ENCODE peak calls at places on chromosomes 5 and 9, in nine cellular contexts. M, N, F, Y, J, B, U, L and C are unnamed samples.
A peak's percentile ranks its signal among the peaks of the same experiment; 100 is the strongest.

GRCh38 chr5:112253478-112254250 is 165.4 kb downstream of the EPB41L4A start:
- DNase-seq in Y (no peak), J (no peak), F (no peak), L (no peak), U (peak; percentile 13), N (peak; percentile 86), B (no peak), M (peak; percentile 25), C (no peak)

GRCh38 chr9:15192856-15193255 is 114.2 kb downstream of the TTC39B start:
- DNase-seq in L (no peak), U (no peak), B (no peak), F (no peak), N (no peak), M (no peak), Y (no peak), J (no peak), C (no peak)

GRCh38 chr9:91419222-91420191 is 4.1 kb downstream of the NFIL3 start:
- DNase-seq in L (no peak), Y (no peak), N (peak; percentile 96), U (no peak), F (no peak), M (no peak), B (peak; percentile 53), J (peak; percentile 99), C (no peak)

GRCh38 chr9:20558609-20559016 is 63.7 kb downstream of the MLLT3 start:
- DNase-seq in U (peak; percentile 37), J (peak; percentile 85), L (no peak), N (peak; percentile 66), F (no peak), B (no peak), M (no peak), Y (no peak), C (no peak)

GRCh38 chr9:135857371-135857786 is 50.0 kb downstream of the CAMSAP1 start:
- DNase-seq in Y (no peak), B (no peak), F (no peak), M (no peak), U (no peak), J (peak; percentile 55), L (no peak), N (peak; percentile 11), C (no peak)

GRCh38 chr5:32545102-32545847 is 40.1 kb upstream of the SUB1 start:
- DNase-seq in N (no peak), L (no peak), B (no peak), F (no peak), J (no peak), Y (no peak), M (no peak), U (no peak), C (no peak)

GRCh38 chr9:137802021-137802420 is 75.6 kb upstream of the CACNA1B start:
- DNase-seq in B (no peak), M (no peak), Y (no peak), L (no peak), F (no peak), U (no peak), N (no peak), J (no peak), C (no peak)

GRCh38 chr5:150301901-150302300 is 804 bp downstream of the ARSI start:
- DNase-seq in B (no peak), Y (no peak), J (no peak), F (no peak), M (no peak), L (no peak), U (peak; percentile 22), N (no peak), C (no peak)

GRCh38 chr5:176776141-176776865 is 34.1 kb upstream of the UNC5A start:
- DNase-seq in U (no peak), B (no peak), N (no peak), L (peak; percentile 19), M (no peak), J (no peak), Y (no peak), F (no peak), C (no peak)

GRCh38 chr9:97517331-97518089 is 16.0 kb downstream of the TMOD1 start:
- DNase-seq in U (no peak), F (no peak), J (no peak), L (no peak), N (no peak), B (no peak), M (no peak), Y (no peak), C (no peak)

GRCh38 chr5:108295588-108296368 is 86.1 kb downstream of the FBXL17 start:
- DNase-seq in B (no peak), Y (no peak), J (peak; percentile 17), L (no peak), N (peak; percentile 53), M (no peak), U (no peak), F (no peak), C (no peak)

GRCh38 chr9:132369421-132369820 is 14.6 kb upstream of the SETX start:
- DNase-seq in B (no peak), U (no peak), Y (no peak), J (no peak), L (no peak), M (no peak), F (no peak), N (no peak), C (no peak)

GRCh38 chr5:98214240-98215051 is 559.0 kb upstream of the RGMB start:
- DNase-seq in L (no peak), J (peak; percentile 84), M (peak; percentile 17), U (no peak), N (peak; percentile 25), Y (no peak), F (no peak), B (no peak), C (no peak)

GRCh38 chr9:133780962-133781827 is 43.0 kb upstream of the SARDH start:
- DNase-seq in L (no peak), B (no peak), Y (no peak), F (peak; percentile 8), N (no peak), U (no peak), J (no peak), M (no peak), C (no peak)

GRCh38 chr9:112007575-112008240 is 111.1 kb downstream of the UGCG start:
- DNase-seq in N (no peak), B (no peak), L (no peak), J (no peak), F (no peak), Y (no peak), U (no peak), M (no peak), C (no peak)

GRCh38 chr5:169442354-169443248 is 141.0 kb upstream of the SPDL1 start:
- DNase-seq in B (no peak), M (no peak), F (no peak), N (peak; percentile 48), U (no peak), Y (no peak), L (no peak), J (peak; percentile 26), C (no peak)

GRCh38 chr5:105924366-105924765 is 1746.4 kb downstream of the EFNA5 start:
- DNase-seq in F (no peak), U (no peak), L (no peak), Y (no peak), N (no peak), B (no peak), M (no peak), J (peak; percentile 53), C (no peak)

GRCh38 chr5:82467006-82467561 is 188.9 kb upstream of the RPS23 start:
- DNase-seq in L (no peak), N (peak; percentile 73), F (no peak), M (no peak), Y (no peak), J (peak; percentile 49), U (peak; percentile 17), B (no peak), C (no peak)

GRCh38 chr5:132539716-132540115 is 3.6 kb downstream of the IL5 start:
- DNase-seq in Y (no peak), F (no peak), U (no peak), J (no peak), M (no peak), L (no peak), B (no peak), N (no peak), C (no peak)
- H3K27me3 ChIP-seq in Y (no peaks in the 10 kb centered on the region), F (no peaks in the 10 kb centered on the region), U (no peaks in the 10 kb centered on the region), J (peaks cover 2% of the 10 kb centered on the region), M (no peaks in the 10 kb centered on the region), L (no peaks in the 10 kb centered on the region), B (no peaks in the 10 kb centered on the region), N (peaks cover 13% of the 10 kb centered on the region), C (peaks cover 17% of the 10 kb centered on the region)

GRCh38 chr9:84667571-84668203 is 1.8 kb upstream of the NTRK2 start:
- DNase-seq in F (no peak), J (peak; percentile 26), Y (no peak), N (peak; percentile 45), B (no peak), L (no peak), U (peak; percentile 56), M (peak; percentile 21), C (no peak)
- H3K4me3 ChIP-seq in F (peak overlapping the region; percentile 62), J (peak overlapping the region; percentile 54), Y (peak overlapping the region; percentile 24), N (peak overlapping the region; percentile 32), B (peak overlapping the region; percentile 39), L (no peak overlapping the region), U (peak overlapping the region; percentile 75), M (peak overlapping the region; percentile 69), C (no peak overlapping the region)

GRCh38 chr5:38453921-38454320 is 102.5 kb downstream of the LIFR start:
- DNase-seq in B (no peak), Y (no peak), U (no peak), M (no peak), L (no peak), F (no peak), N (no peak), J (no peak), C (no peak)
- H3K27me3 ChIP-seq in B (peaks cover 27% of the 10 kb centered on the region), Y (no peaks in the 10 kb centered on the region), U (no peaks in the 10 kb centered on the region), M (no peaks in the 10 kb centered on the region), L (peaks cover 25% of the 10 kb centered on the region), F (no peaks in the 10 kb centered on the region), N (no peaks in the 10 kb centered on the region), J (no peaks in the 10 kb centered on the region), C (no peaks in the 10 kb centered on the region)

DNA sequence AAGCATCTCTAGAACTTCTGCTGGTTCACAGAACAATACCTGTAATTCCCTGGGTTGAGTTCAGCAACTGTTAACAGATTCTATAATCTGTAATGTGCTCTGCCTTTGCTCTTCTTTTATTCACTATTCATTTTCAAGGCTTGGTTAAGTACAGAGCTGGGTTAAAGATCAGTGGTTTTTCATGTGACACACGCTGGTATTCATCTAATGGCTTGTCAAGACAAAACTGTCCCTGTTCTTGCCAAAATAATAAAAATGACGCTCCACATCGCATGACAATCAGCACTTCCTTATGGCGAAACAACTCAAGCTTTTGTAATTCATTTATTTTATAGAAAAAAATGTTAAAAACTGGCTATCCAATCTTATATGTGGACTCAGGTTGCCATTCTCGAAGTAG is 137.9 kb downstream of the BNC2 start:
- DNase-seq in F (no peak), U (no peak), L (no peak), N (no peak), Y (no peak), B (no peak), M (no peak), J (no peak), C (no peak)
- H3K4me3 ChIP-seq in F (no peak overlapping the region), U (no peak overlapping the region), L (no peak overlapping the region), N (no peak overlapping the region), Y (no peak overlapping the region), B (no peak overlapping the region), M (no peak overlapping the region), J (no peak overlapping the region), C (no peak overlapping the region)

GRCh38 chr9:980621-981020 is 4.2 kb downstream of the DMRT3 start:
- DNase-seq in Y (no peak), M (no peak), N (no peak), B (no peak), U (no peak), J (no peak), L (no peak), F (no peak), C (no peak)
- H3K27me3 ChIP-seq in Y (peaks cover 67% of the 10 kb centered on the region), M (peaks cover 100% of the 10 kb centered on the region), N (peaks cover 100% of the 10 kb centered on the region), B (peaks cover 100% of the 10 kb centered on the region), U (peaks cover 100% of the 10 kb centered on the region), J (peaks cover 42% of the 10 kb centered on the region), L (peaks cover 33% of the 10 kb centered on the region), F (peaks cover 100% of the 10 kb centered on the region), C (peaks cover 11% of the 10 kb centered on the region)